ENCODE peak calls at places on chromosomes 1 and 21, in ten cellular contexts. X is lung, Q is GM13977, U is AG09319, Z is GM10248, T is fibroblast of mammary gland, B is esophagus squamous epithelium, O is BE2C, N is AG10803, K is spleen. Y is an unnamed sample.

GRCh38 chr1:173297798-173298391 is 90.8 kb upstream of the TNFSF4 start:
- DNase-seq in B (no peak), U (no peak), X (no peak), O (no peak), Z (peak), K (no peak), Q (peak), T (no peak), N (no peak), Y (no peak)

GRCh38 chr1:110119843-110120242 is 7.6 kb downstream of the UBL4B start:
- DNase-seq in X (no peak), K (peak), U (no peak), N (no peak), B (no peak), Q (no peak), O (no peak), T (no peak), Z (no peak), Y (no peak)

GRCh38 chr1:79859212-79859948 is 852.9 kb upstream of the ADGRL4 start:
- DNase-seq in U (peak), N (peak), Q (no peak), Z (no peak), B (no peak), X (no peak), O (no peak), T (peak), K (no peak), Y (no peak)

GRCh38 chr1:20322081-20322824 is 31.6 kb downstream of the VWA5B1 start:
- DNase-seq in K (no peak), O (no peak), Q (peak), X (no peak), Z (peak), N (no peak), B (no peak), T (peak), U (no peak), Y (no peak)

GRCh38 chr21:26954591-26955214 is 12.2 kb downstream of the ADAMTS5 start:
- DNase-seq in B (no peak), U (no peak), Q (no peak), X (no peak), O (no peak), N (peak), K (no peak), Z (no peak), T (peak), Y (no peak)

GRCh38 chr1:183203094-183203493 is 17.0 kb downstream of the LAMC2 start:
- DNase-seq in Q (no peak), Z (no peak), X (no peak), K (no peak), T (no peak), B (no peak), N (no peak), O (no peak), U (no peak), Y (no peak)

GRCh38 chr21:26169061-26169610 is 1.4 kb downstream of the APP start:
- DNase-seq in Z (peak), Q (peak), K (no peak), N (peak), U (no peak), T (peak), O (peak), X (peak), B (no peak), Y (no peak)

GRCh38 chr1:153597206-153597605 is 15.7 kb downstream of the S100A16 start:
- DNase-seq in Z (no peak), O (no peak), X (no peak), U (no peak), B (no peak), N (no peak), K (peak), T (peak), Q (no peak), Y (no peak)

GRCh38 chr1:13892141-13892670 is 192.2 kb downstream of the PRDM2 start:
- DNase-seq in Q (no peak), N (no peak), T (no peak), K (no peak), X (no peak), Z (no peak), U (no peak), O (no peak), B (no peak), Y (no peak)

GRCh38 chr1:193404236-193404635 is 217.8 kb upstream of the B3GALT2 start:
- DNase-seq in X (no peak), Z (no peak), T (no peak), O (no peak), B (no peak), Q (no peak), N (no peak), K (no peak), U (no peak), Y (no peak)

GRCh38 chr1:19403256-19403655 is 82.1 kb downstream of the CAPZB start:
- DNase-seq in O (no peak), U (no peak), Z (no peak), X (no peak), N (no peak), T (no peak), B (no peak), K (no peak), Q (no peak), Y (no peak)

GRCh38 chr1:109391161-109391556 is 6.6 kb downstream of the SORT1 start:
- DNase-seq in Z (no peak), N (peak), U (no peak), B (no peak), T (peak), K (no peak), X (no peak), Q (no peak), O (no peak), Y (no peak)

GRCh38 chr1:36067871-36068270 is 16.0 kb upstream of the TEKT2 start:
- DNase-seq in B (no peak), K (no peak), O (no peak), N (no peak), Q (no peak), Z (no peak), U (no peak), T (no peak), X (no peak), Y (no peak)

GRCh38 chr1:21139601-21140000 is 37.1 kb downstream of the EIF4G3 start:
- DNase-seq in O (peak), B (no peak), N (no peak), K (no peak), X (no peak), T (no peak), U (no peak), Z (no peak), Q (no peak), Y (no peak)

GRCh38 chr21:44439211-44439600 is 16.1 kb upstream of the LRRC3 start:
- DNase-seq in X (no peak), N (no peak), Z (no peak), O (no peak), K (no peak), T (no peak), B (no peak), Q (no peak), U (no peak), Y (no peak)

GRCh38 chr1:22727873-22728272 is 17.2 kb downstream of the EPHB2 start:
- DNase-seq in Q (no peak), Z (no peak), O (no peak), N (no peak), B (no peak), X (no peak), T (no peak), U (no peak), K (no peak), Y (no peak)

GRCh38 chr1:22729921-22730320 is 19.3 kb downstream of the EPHB2 start:
- DNase-seq in T (no peak), Q (no peak), Z (no peak), U (no peak), B (no peak), O (peak), K (no peak), X (no peak), N (no peak), Y (no peak)

GRCh38 chr1:22729400-22729773 is 18.7 kb downstream of the EPHB2 start:
- DNase-seq in K (no peak), N (no peak), Z (no peak), T (no peak), O (no peak), X (no peak), B (no peak), Q (no peak), U (no peak), Y (no peak)

GRCh38 chr1:22731924-22732522 is 21.4 kb downstream of the EPHB2 start:
- DNase-seq in X (no peak), O (no peak), B (no peak), N (peak), Z (no peak), Q (no peak), T (peak), K (no peak), U (no peak), Y (no peak)

DNA sequence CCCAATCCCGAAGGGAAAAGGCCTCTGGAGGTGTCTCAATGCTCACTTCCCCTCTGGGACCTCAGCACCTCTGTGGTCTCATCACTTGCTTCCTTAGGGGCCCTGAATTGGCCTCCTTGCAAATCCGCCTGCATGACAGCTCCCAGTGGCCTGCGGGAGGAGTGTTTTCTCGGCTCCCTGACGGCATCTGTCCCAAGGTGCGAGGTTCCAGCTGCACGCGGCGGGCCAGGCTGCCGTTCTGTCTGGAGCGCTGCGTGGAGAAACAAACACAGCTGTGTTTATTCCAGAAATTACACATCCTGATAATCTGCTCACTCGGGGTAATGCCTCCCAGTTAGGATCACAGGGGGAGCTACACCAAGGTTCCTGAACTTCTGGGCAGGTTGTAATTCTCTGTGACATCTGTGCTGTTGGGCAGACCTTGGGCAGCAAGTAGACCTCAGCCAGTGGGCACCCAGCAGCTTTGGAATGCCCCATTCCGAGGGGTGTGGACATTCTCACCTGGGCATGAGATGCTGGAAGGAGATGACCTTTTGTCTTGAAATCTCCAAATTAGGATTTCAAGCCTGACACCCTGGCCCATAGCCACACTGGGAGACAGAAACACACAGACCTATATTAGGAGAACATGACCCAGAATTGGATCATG is 18.2 kb downstream of the EPHB2 start:
- DNase-seq in Q (no peak), X (no peak), U (no peak), Z (no peak), B (no peak), K (no peak), O (no peak), N (no peak), T (no peak), Y (no peak)
- TF ChIP-seq CTCF in Q (no peak), X (no peak), U (no peak), Z (no peak), B (no peak), K (no peak), O (no peak), N (no peak), T (no peak), Y (no peak)

GRCh38 chr1:16018308-16018707 is 465 bp upstream of the HSPB7 start:
- DNase-seq in N (no peak), T (peak), X (no peak), O (no peak), Z (no peak), B (no peak), U (no peak), K (no peak), Q (no peak), Y (no peak)

GRCh38 chr1:16017076-16017460 is 775 bp downstream of the HSPB7 start:
- DNase-seq in K (no peak), N (no peak), O (no peak), Q (no peak), B (no peak), T (no peak), U (no peak), Z (no peak), X (no peak), Y (no peak)

GRCh38 chr1:16015960-16016901 is 1.6 kb downstream of the HSPB7 start:
- DNase-seq in K (no peak), Z (no peak), X (no peak), T (no peak), O (no peak), U (no peak), N (no peak), B (no peak), Q (no peak), Y (no peak)

GRCh38 chr1:16018749-16019515 is 1.1 kb upstream of the HSPB7 start:
- DNase-seq in B (no peak), U (no peak), O (no peak), Z (no peak), Q (no peak), X (no peak), N (peak), T (no peak), K (no peak), Y (no peak)

GRCh38 chr1:16017461-16018303 is at the start of gene HSPB7:
- DNase-seq in K (no peak), T (peak), B (no peak), U (peak), N (peak), Z (no peak), Q (no peak), O (peak), X (peak), Y (no peak)
- TF ChIP-seq CTCF in K (no peak), T (no peak), B (no peak), U (no peak), N (peak), Z (peak), Q (peak), O (no peak), X (no peak), Y (no peak)

GRCh38 chr1:198830397-198830796 is 191.6 kb downstream of the PTPRC start:
- DNase-seq in Z (no peak), K (no peak), O (no peak), U (no peak), X (no peak), T (no peak), N (no peak), B (no peak), Q (no peak), Y (no peak)

GRCh38 chr1:198825254-198825653 is 186.4 kb downstream of the PTPRC start:
- DNase-seq in Q (no peak), T (no peak), X (no peak), K (no peak), O (no peak), Z (no peak), U (no peak), N (no peak), B (no peak), Y (no peak)

GRCh38 chr1:198829356-198829755 is 190.5 kb downstream of the PTPRC start:
- DNase-seq in K (no peak), Q (no peak), U (no peak), O (no peak), T (no peak), B (no peak), Z (no peak), X (no peak), N (no peak), Y (no peak)

GRCh38 chr1:198833706-198834497 is 195.1 kb downstream of the PTPRC start:
- DNase-seq in O (no peak), N (no peak), T (no peak), X (no peak), U (no peak), B (no peak), Q (no peak), K (no peak), Z (no peak), Y (no peak)

GRCh38 chr1:198829948-198830347 is 191.1 kb downstream of the PTPRC start:
- DNase-seq in T (peak), Q (no peak), N (peak), B (no peak), O (no peak), X (no peak), U (no peak), K (no peak), Z (no peak), Y (no peak)
- TF ChIP-seq CTCF in T (peak), Q (peak), N (peak), B (no peak), O (peak), X (no peak), U (peak), K (no peak), Z (no peak), Y (no peak)

GRCh38 chr1:160779662-160780397 is 16.1 kb upstream of the LY9 start:
- DNase-seq in X (no peak), U (no peak), B (no peak), T (no peak), K (peak), Z (no peak), O (peak), Q (no peak), N (no peak), Y (no peak)

GRCh38 chr1:160776178-160776577 is 19.8 kb upstream of the LY9 start:
- DNase-seq in K (no peak), U (no peak), T (no peak), X (no peak), N (no peak), Z (no peak), Q (no peak), O (no peak), B (no peak), Y (no peak)

GRCh38 chr1:160774886-160775719 is 20.9 kb upstream of the LY9 start:
- DNase-seq in Q (no peak), T (no peak), U (no peak), Z (no peak), X (no peak), B (no peak), N (no peak), K (no peak), O (no peak), Y (no peak)

GRCh38 chr1:160778976-160779375 is 17.0 kb upstream of the LY9 start:
- DNase-seq in K (no peak), Z (no peak), N (no peak), X (no peak), Q (no peak), U (no peak), T (no peak), B (no peak), O (no peak), Y (no peak)

DNA sequence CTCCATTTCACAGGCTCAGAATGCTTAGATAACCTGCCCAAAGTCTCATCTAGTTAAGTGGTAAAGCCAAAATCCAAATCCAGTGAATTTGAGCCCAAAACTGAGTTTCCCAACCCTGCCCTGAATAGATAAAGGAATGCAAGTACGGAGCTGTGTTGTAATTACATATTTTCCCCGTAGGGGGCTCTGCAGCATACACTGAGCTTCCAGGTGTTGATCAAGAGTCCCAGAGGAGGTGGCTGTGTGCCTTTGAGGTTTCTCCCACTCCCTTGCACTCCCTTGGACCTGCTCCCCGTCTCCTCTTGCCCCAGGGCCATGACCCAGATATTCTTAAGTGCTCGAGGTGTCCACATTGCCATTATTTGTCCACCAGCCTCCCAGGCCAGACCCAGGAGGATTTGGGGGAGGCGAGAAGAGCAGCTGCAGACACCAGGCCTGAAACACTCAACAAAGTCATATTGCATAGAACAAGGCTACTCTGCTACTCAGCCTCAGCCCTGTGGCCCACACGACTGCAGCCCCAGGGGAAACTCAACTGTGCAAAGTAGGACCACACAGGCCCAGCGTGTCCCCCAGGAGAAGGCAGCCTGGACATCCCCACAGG is 18.4 kb upstream of the LY9 start:
- DNase-seq in Q (peak), O (peak), T (peak), X (peak), U (no peak), K (no peak), Z (peak), B (no peak), N (no peak), Y (no peak)
- TF ChIP-seq CTCF in Q (peak), O (peak), T (peak), X (peak), U (no peak), K (peak), Z (peak), B (peak), N (no peak), Y (no peak)